ENCODE peak calls at places on chromosomes 4 and X, in six cellular contexts. One of them, this sample, is unnamed.

GRCh38 chr4:128831526-128832252 is 22.2 kb downstream of the JADE1 start:
- DNase-seq in ACHN: no peak
- DNase-seq in GM12865: no peak
- DNase-seq in HEK293T: peak; percentile 23
- DNase-seq in thoracic aorta: no peak
- DNase-seq in left lung: no peak
- DNase-seq in this sample: no peak

GRCh38 chrX:24902808-24903207 is 113.0 kb downstream of the ARX start:
- DNase-seq in ACHN: no peak
- DNase-seq in GM12865: no peak
- DNase-seq in HEK293T: no peak
- DNase-seq in thoracic aorta: no peak
- DNase-seq in left lung: no peak
- DNase-seq in this sample: no peak

GRCh38 chr4:48667148-48667547 is 112.9 kb downstream of the FRYL start:
- DNase-seq in ACHN: no peak
- DNase-seq in GM12865: no peak
- DNase-seq in HEK293T: no peak
- DNase-seq in thoracic aorta: no peak
- DNase-seq in left lung: no peak
- DNase-seq in this sample: no peak

GRCh38 chr4:95660719-95661118 is 111.9 kb upstream of the UNC5C start:
- DNase-seq in ACHN: no peak
- DNase-seq in GM12865: no peak
- DNase-seq in HEK293T: no peak
- DNase-seq in thoracic aorta: no peak
- DNase-seq in left lung: no peak
- DNase-seq in this sample: no peak

GRCh38 chrX:148878371-148878770 is 378.0 kb downstream of the AFF2 start:
- DNase-seq in ACHN: peak; percentile 8
- DNase-seq in GM12865: no peak
- DNase-seq in HEK293T: no peak
- DNase-seq in thoracic aorta: no peak
- DNase-seq in left lung: no peak
- DNase-seq in this sample: no peak

GRCh38 chr4:7294176-7294756 is 101.9 kb downstream of the SORCS2 start:
- DNase-seq in ACHN: no peak
- DNase-seq in GM12865: no peak
- DNase-seq in HEK293T: no peak
- DNase-seq in thoracic aorta: no peak
- DNase-seq in left lung: peak; percentile 23
- DNase-seq in this sample: no peak

GRCh38 chr4:38203609-38204008 is 243.4 kb downstream of the PTTG2 start:
- DNase-seq in ACHN: no peak
- DNase-seq in GM12865: no peak
- DNase-seq in HEK293T: no peak
- DNase-seq in thoracic aorta: no peak
- DNase-seq in left lung: no peak
- DNase-seq in this sample: no peak

GRCh38 chr4:183268556-183268955 is 51.5 kb downstream of the CLDN22 start:
- DNase-seq in ACHN: no peak
- DNase-seq in GM12865: no peak
- DNase-seq in HEK293T: no peak
- DNase-seq in thoracic aorta: no peak
- DNase-seq in left lung: no peak
- DNase-seq in this sample: no peak

GRCh38 chr4:101279377-101279871 is 67.9 kb downstream of the PPP3CA start:
- DNase-seq in ACHN: no peak
- DNase-seq in GM12865: peak; percentile 33
- DNase-seq in HEK293T: peak; percentile 11
- DNase-seq in thoracic aorta: no peak
- DNase-seq in left lung: no peak
- DNase-seq in this sample: no peak

GRCh38 chr4:173998471-173999144 is 284.9 kb downstream of the FBXO8 start:
- DNase-seq in ACHN: no peak
- DNase-seq in GM12865: no peak
- DNase-seq in HEK293T: no peak
- DNase-seq in thoracic aorta: no peak
- DNase-seq in left lung: no peak
- DNase-seq in this sample: no peak

GRCh38 chrX:117990438-117990837 is 126.2 kb downstream of the KLHL13 start:
- DNase-seq in ACHN: peak; percentile 29
- DNase-seq in GM12865: no peak
- DNase-seq in HEK293T: no peak
- DNase-seq in thoracic aorta: no peak
- DNase-seq in left lung: no peak
- DNase-seq in this sample: no peak

GRCh38 chr4:54575919-54576318 is 81.8 kb upstream of the KIT start:
- DNase-seq in ACHN: no peak
- DNase-seq in GM12865: no peak
- DNase-seq in HEK293T: no peak
- DNase-seq in thoracic aorta: no peak
- DNase-seq in left lung: no peak
- DNase-seq in this sample: no peak

GRCh38 chrX:12383196-12383595 is 244.9 kb downstream of the FRMPD4 start:
- DNase-seq in ACHN: no peak
- DNase-seq in GM12865: no peak
- DNase-seq in HEK293T: peak; percentile 36
- DNase-seq in thoracic aorta: no peak
- DNase-seq in left lung: no peak
- DNase-seq in this sample: no peak

GRCh38 chr4:78634011-78634664 is 82.6 kb downstream of the ANXA3 start:
- DNase-seq in ACHN: no peak
- DNase-seq in GM12865: peak; percentile 38
- DNase-seq in HEK293T: no peak
- DNase-seq in thoracic aorta: peak; percentile 38
- DNase-seq in left lung: no peak
- DNase-seq in this sample: peak; percentile 23

GRCh38 chr4:3346146-3346545 is 53.3 kb downstream of the RGS12 start:
- DNase-seq in ACHN: peak; percentile 71
- DNase-seq in GM12865: peak; percentile 79
- DNase-seq in HEK293T: peak; percentile 78
- DNase-seq in thoracic aorta: no peak
- DNase-seq in left lung: no peak
- DNase-seq in this sample: peak; percentile 73

GRCh38 chrX:143768976-143769375 is 48.4 kb upstream of the SPANXN2 start:
- DNase-seq in ACHN: no peak
- DNase-seq in GM12865: no peak
- DNase-seq in HEK293T: no peak
- DNase-seq in thoracic aorta: no peak
- DNase-seq in left lung: no peak
- DNase-seq in this sample: no peak

GRCh38 chr4:150581611-150582010 is 340 bp upstream of the MAB21L2 start:
- DNase-seq in ACHN: no peak
- DNase-seq in GM12865: no peak
- DNase-seq in HEK293T: no peak
- DNase-seq in thoracic aorta: no peak
- DNase-seq in left lung: no peak
- DNase-seq in this sample: no peak

GRCh38 chrX:47311857-47312774 is 58.3 kb upstream of the ZNF157 start:
- DNase-seq in ACHN: peak; percentile 38
- DNase-seq in GM12865: peak; percentile 75
- DNase-seq in HEK293T: peak; percentile 76
- DNase-seq in thoracic aorta: no peak
- DNase-seq in left lung: no peak
- DNase-seq in this sample: peak; percentile 53

GRCh38 chr4:94298725-94299252 is 43.8 kb downstream of the HPGDS start:
- DNase-seq in ACHN: no peak
- DNase-seq in GM12865: no peak
- DNase-seq in HEK293T: no peak
- DNase-seq in thoracic aorta: no peak
- DNase-seq in left lung: no peak
- DNase-seq in this sample: no peak

GRCh38 chr4:3756343-3757059 is 9.7 kb upstream of the ADRA2C start:
- DNase-seq in ACHN: no peak
- DNase-seq in GM12865: no peak
- DNase-seq in HEK293T: peak; percentile 59
- DNase-seq in thoracic aorta: no peak
- DNase-seq in left lung: no peak
- DNase-seq in this sample: no peak

GRCh38 chr4:5322321-5322720 is 271.0 kb downstream of the STK32B start:
- DNase-seq in ACHN: no peak
- DNase-seq in GM12865: no peak
- DNase-seq in HEK293T: no peak
- DNase-seq in thoracic aorta: no peak
- DNase-seq in left lung: no peak
- DNase-seq in this sample: no peak

GRCh38 chr4:126267689-126268088 is 952.9 kb downstream of the FAT4 start:
- DNase-seq in ACHN: no peak
- DNase-seq in GM12865: no peak
- DNase-seq in HEK293T: no peak
- DNase-seq in thoracic aorta: no peak
- DNase-seq in left lung: no peak
- DNase-seq in this sample: no peak

GRCh38 chr4:181234951-181235350 is 1008.3 kb upstream of the TENM3 start:
- DNase-seq in ACHN: no peak
- DNase-seq in GM12865: no peak
- DNase-seq in HEK293T: no peak
- DNase-seq in thoracic aorta: no peak
- DNase-seq in left lung: no peak
- DNase-seq in this sample: no peak

GRCh38 chr4:144283496-144283895 is 143.0 kb upstream of the GYPA start:
- DNase-seq in ACHN: no peak
- DNase-seq in GM12865: no peak
- DNase-seq in HEK293T: no peak
- DNase-seq in thoracic aorta: no peak
- DNase-seq in left lung: no peak
- DNase-seq in this sample: no peak

GRCh38 chr4:142194905-142195304 is 558.5 kb downstream of the IL15 start:
- DNase-seq in ACHN: no peak
- DNase-seq in GM12865: no peak
- DNase-seq in HEK293T: no peak
- DNase-seq in thoracic aorta: no peak
- DNase-seq in left lung: no peak
- DNase-seq in this sample: no peak

GRCh38 chr4:37970702-37971101 is 10.5 kb downstream of the PTTG2 start:
- DNase-seq in ACHN: peak; percentile 37
- DNase-seq in GM12865: peak; percentile 69
- DNase-seq in HEK293T: no peak
- DNase-seq in thoracic aorta: peak; percentile 52
- DNase-seq in left lung: peak; percentile 90
- DNase-seq in this sample: peak; percentile 56

GRCh38 chr4:154634058-154634457 is 21.6 kb upstream of the FGG start:
- DNase-seq in ACHN: no peak
- DNase-seq in GM12865: no peak
- DNase-seq in HEK293T: no peak
- DNase-seq in thoracic aorta: no peak
- DNase-seq in left lung: no peak
- DNase-seq in this sample: no peak

GRCh38 chrX:100098660-100099375 is 311.3 kb downstream of the PCDH19 start:
- DNase-seq in ACHN: no peak
- DNase-seq in GM12865: no peak
- DNase-seq in HEK293T: no peak
- DNase-seq in thoracic aorta: no peak
- DNase-seq in left lung: no peak
- DNase-seq in this sample: no peak

GRCh38 chrX:115592997-115593734 is 32.2 kb downstream of the PLS3 start:
- DNase-seq in ACHN: no peak
- DNase-seq in GM12865: no peak
- DNase-seq in HEK293T: no peak
- DNase-seq in thoracic aorta: no peak
- DNase-seq in left lung: no peak
- DNase-seq in this sample: no peak

GRCh38 chr4:70902577-70903281 is 560 bp downstream of the MOB1B start:
- DNase-seq in ACHN: peak; percentile 24
- DNase-seq in GM12865: no peak
- DNase-seq in HEK293T: peak; percentile 46
- DNase-seq in thoracic aorta: no peak
- DNase-seq in left lung: no peak
- DNase-seq in this sample: no peak

GRCh38 chr4:7761720-7762119 is 177.9 kb downstream of the AFAP1 start:
- DNase-seq in ACHN: peak; percentile 35
- DNase-seq in GM12865: peak; percentile 72
- DNase-seq in HEK293T: peak; percentile 87
- DNase-seq in thoracic aorta: peak; percentile 50
- DNase-seq in left lung: peak; percentile 81
- DNase-seq in this sample: no peak

GRCh38 chrX:154980330-154981115 is 42.0 kb downstream of the F8 start:
- DNase-seq in ACHN: peak; percentile 55
- DNase-seq in GM12865: peak; percentile 84
- DNase-seq in HEK293T: peak; percentile 75
- DNase-seq in thoracic aorta: peak; percentile 7
- DNase-seq in left lung: peak; percentile 61
- DNase-seq in this sample: peak; percentile 79

GRCh38 chr4:129515356-129515755 is 419.4 kb downstream of the C4orf33 start:
- DNase-seq in ACHN: no peak
- DNase-seq in GM12865: no peak
- DNase-seq in HEK293T: no peak
- DNase-seq in thoracic aorta: no peak
- DNase-seq in left lung: no peak
- DNase-seq in this sample: no peak

GRCh38 chr4:122687450-122688121 is 44.9 kb upstream of the BBS12 start:
- DNase-seq in ACHN: no peak
- DNase-seq in GM12865: peak; percentile 42
- DNase-seq in HEK293T: no peak
- DNase-seq in thoracic aorta: no peak
- DNase-seq in left lung: no peak
- DNase-seq in this sample: no peak

GRCh38 chr4:3291969-3292570 is 751 bp upstream of the RGS12 start:
- DNase-seq in ACHN: peak; percentile 52
- DNase-seq in GM12865: no peak
- DNase-seq in HEK293T: peak; percentile 53
- DNase-seq in thoracic aorta: no peak
- DNase-seq in left lung: peak; percentile 92
- DNase-seq in this sample: peak; percentile 51

GRCh38 chrX:150696264-150696789 is 3.1 kb downstream of the MTMR1 start:
- DNase-seq in ACHN: no peak
- DNase-seq in GM12865: peak; percentile 29
- DNase-seq in HEK293T: no peak
- DNase-seq in thoracic aorta: no peak
- DNase-seq in left lung: no peak
- DNase-seq in this sample: peak; percentile 7

GRCh38 chr4:143389543-143390195 is 53.0 kb downstream of the GAB1 start:
- DNase-seq in ACHN: no peak
- DNase-seq in GM12865: no peak
- DNase-seq in HEK293T: no peak
- DNase-seq in thoracic aorta: no peak
- DNase-seq in left lung: no peak
- DNase-seq in this sample: no peak